ENCODE peak calls at places on chromosomes 5 and 9, in seven cellular contexts. E is IMR-90, Z is H9, M is H1, I is mesendoderm, J is neuronal stem cell, B is trophoblast cell. S is an unnamed sample.
A peak's percentile ranks its signal among the peaks of the same experiment; 100 is the strongest.

GRCh38 chr9:87643778-87644570 is 81.9 kb upstream of the CTSL start:
- DNase-seq in E (no peak), M (no peak), B (no peak), Z (peak; percentile 31), J (no peak), I (peak; percentile 38), S (no peak)

GRCh38 chr5:6356578-6357164 is 21.7 kb downstream of the MED10 start:
- DNase-seq in E (no peak), J (no peak), M (no peak), I (no peak), B (no peak), Z (peak; percentile 16), S (no peak)

GRCh38 chr5:83401122-83401620 is 70.4 kb upstream of the VCAN start:
- DNase-seq in I (no peak), Z (no peak), J (no peak), M (no peak), E (peak; percentile 10), B (no peak), S (peak; percentile 34)

GRCh38 chr5:120932480-120932879 is 468.4 kb downstream of the PRR16 start:
- DNase-seq in E (no peak), M (no peak), I (peak; percentile 12), B (no peak), J (no peak), Z (no peak), S (no peak)

GRCh38 chr5:27516437-27516836 is 478.1 kb upstream of the CDH9 start:
- DNase-seq in J (no peak), E (no peak), Z (no peak), I (no peak), B (no peak), M (no peak), S (no peak)

GRCh38 chr5:59593608-59594007 is 299.9 kb downstream of the PDE4D start:
- DNase-seq in I (no peak), M (no peak), E (no peak), Z (no peak), J (no peak), B (no peak), S (no peak)

GRCh38 chr5:172491481-172491880 is 37.2 kb upstream of the SH3PXD2B start:
- DNase-seq in M (no peak), J (no peak), E (no peak), I (no peak), Z (peak; percentile 5), B (no peak), S (no peak)

GRCh38 chr9:124792257-124792975 is 15.5 kb downstream of the OLFML2A start:
- DNase-seq in M (no peak), Z (no peak), I (no peak), B (no peak), E (no peak), J (no peak), S (no peak)

GRCh38 chr5:10046681-10047080 is 203.0 kb downstream of the ATPSCKMT start:
- DNase-seq in Z (no peak), I (no peak), M (no peak), E (no peak), J (no peak), B (no peak), S (no peak)

GRCh38 chr9:92966518-92966800 is 19.1 kb downstream of the FGD3 start:
- DNase-seq in E (no peak), J (no peak), Z (no peak), B (no peak), M (no peak), I (no peak), S (no peak)

GRCh38 chr5:148807845-148808244 is 18.6 kb upstream of the ADRB2 start:
- DNase-seq in B (no peak), J (no peak), M (no peak), Z (no peak), I (no peak), E (no peak), S (peak; percentile 53)

GRCh38 chr9:135471751-135472640 is 7.6 kb upstream of the PPP1R26 start:
- DNase-seq in J (peak; percentile 84), E (peak; percentile 15), Z (peak; percentile 53), I (no peak), B (peak; percentile 48), M (no peak), S (no peak)

GRCh38 chr5:65801332-65801731 is 79.3 kb downstream of the NLN start:
- DNase-seq in I (peak; percentile 23), J (peak; percentile 11), B (no peak), Z (no peak), M (no peak), E (peak; percentile 77), S (peak; percentile 61)

GRCh38 chr9:99104459-99105151 is at the start of gene TGFBR1:
- DNase-seq in I (peak; percentile 97), J (peak; percentile 96), Z (peak; percentile 96), E (peak; percentile 89), M (peak; percentile 80), B (peak; percentile 97), S (peak; percentile 91)

GRCh38 chr9:125486576-125486975 is 220.4 kb downstream of the MAPKAP1 start:
- DNase-seq in Z (no peak), B (no peak), M (no peak), J (no peak), E (no peak), I (no peak), S (no peak)

GRCh38 chr9:4515958-4516375 is 25.7 kb downstream of the SLC1A1 start:
- DNase-seq in Z (no peak), I (no peak), B (no peak), E (peak; percentile 15), M (no peak), J (no peak), S (no peak)

GRCh38 chr5:101860563-101860962 is 435.5 kb downstream of the SLCO4C1 start:
- DNase-seq in E (no peak), B (no peak), Z (no peak), J (no peak), M (no peak), I (no peak), S (no peak)

GRCh38 chr5:107812570-107813141 is 141.9 kb upstream of the EFNA5 start:
- DNase-seq in B (peak; percentile 56), M (no peak), I (no peak), J (no peak), Z (no peak), E (peak; percentile 86), S (peak; percentile 80)

GRCh38 chr9:36560813-36561212 is 11.9 kb upstream of the MELK start:
- DNase-seq in B (peak; percentile 83), Z (no peak), E (peak; percentile 40), I (peak; percentile 65), J (no peak), M (no peak), S (peak; percentile 20)

GRCh38 chr5:11251242-11251641 is 490.2 kb upstream of the DAP start:
- DNase-seq in J (peak; percentile 6), M (no peak), E (peak; percentile 21), I (peak; percentile 80), B (peak; percentile 98), Z (no peak), S (peak; percentile 15)

GRCh38 chr9:126001581-126002225 is 254.5 kb downstream of the PBX3 start:
- DNase-seq in Z (no peak), J (no peak), I (no peak), B (no peak), M (no peak), E (no peak), S (no peak)

GRCh38 chr5:62568800-62569432 is 9.7 kb upstream of the LRRC70 start:
- DNase-seq in J (no peak), M (peak; percentile 23), I (peak; percentile 91), Z (peak; percentile 50), B (peak; percentile 57), E (no peak), S (no peak)

DNA sequence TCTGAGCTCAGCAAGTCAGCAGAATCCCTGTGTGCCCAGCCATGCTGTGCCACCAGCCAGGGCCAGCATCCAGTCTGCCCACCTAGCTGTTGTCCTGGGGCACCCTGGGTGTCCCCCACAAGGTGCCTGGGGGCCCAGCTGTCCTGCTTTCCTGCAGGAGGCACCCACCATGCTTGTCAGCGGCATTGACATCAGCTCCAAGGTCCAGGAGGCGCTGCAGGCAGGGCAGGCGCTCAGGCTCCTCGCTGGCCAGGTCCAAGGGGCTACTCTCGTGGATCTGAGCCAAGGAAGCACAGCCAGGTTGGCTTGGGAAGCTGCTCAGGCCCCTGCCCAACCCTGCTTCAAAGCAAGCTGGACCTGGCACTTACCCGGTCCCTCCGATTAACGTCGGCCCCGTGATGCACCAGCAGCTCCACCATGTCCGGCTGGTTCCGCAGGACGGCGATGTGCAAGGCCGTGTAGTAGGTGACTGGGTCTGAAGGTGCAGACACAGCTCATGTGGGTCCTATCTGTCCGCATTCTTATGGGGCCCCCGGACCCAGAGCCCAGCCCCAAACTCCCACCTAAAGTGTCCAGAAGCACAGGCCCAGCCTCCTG is 2.8 kb downstream of the ASB6 start:
- DNase-seq in I (no peak), B (no peak), M (no peak), Z (no peak), E (no peak), J (no peak), S (no peak)
- H3K9ac ChIP-seq in I (no peak overlapping the region), B (no peak overlapping the region), M (no peak overlapping the region), Z (no peak overlapping the region), E (no peak overlapping the region), J (no peak overlapping the region), S (peak overlapping the region; percentile 92)

GRCh38 chr5:147223343-147223742 is 11.5 kb upstream of the STK32A start:
- DNase-seq in Z (no peak), I (no peak), J (no peak), B (no peak), M (no peak), E (no peak), S (no peak)
- H2BK5ac ChIP-seq in Z (no peak overlapping the region), I (no peak overlapping the region), J (no peak overlapping the region), B (no peak overlapping the region), M (no peak overlapping the region), E (no peak overlapping the region), S (no peak overlapping the region)

DNA sequence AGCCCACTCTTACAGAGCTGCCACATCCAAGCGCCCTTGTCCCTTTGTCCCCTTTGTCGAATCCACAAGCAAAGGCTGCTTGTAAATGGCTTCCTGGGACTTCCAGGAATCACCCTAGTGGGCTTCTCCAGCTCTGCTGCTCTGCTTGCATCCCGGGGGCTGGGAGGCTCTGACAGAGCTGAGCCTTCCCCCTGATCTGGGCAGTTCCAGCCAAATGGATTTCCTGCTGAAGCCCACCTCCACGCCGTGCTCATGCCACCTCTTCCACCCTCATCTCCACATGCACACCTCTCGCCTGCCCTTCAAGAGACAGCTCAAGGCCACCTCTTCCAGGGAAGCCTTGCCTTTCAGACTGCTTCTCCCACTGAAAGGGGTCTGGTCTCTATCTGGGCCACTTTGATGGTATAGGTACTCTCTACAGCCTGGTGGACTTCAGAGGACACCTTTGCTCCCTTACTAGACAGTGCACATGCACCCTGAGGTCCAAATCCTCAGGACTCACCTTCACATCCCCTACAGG is 106.2 kb downstream of the LHFPL2 start:
- DNase-seq in B (no peak), M (no peak), J (no peak), I (peak; percentile 54), E (no peak), Z (no peak), S (no peak)
- H3K9ac ChIP-seq in B (no peak overlapping the region), M (no peak overlapping the region), J (no peak overlapping the region), I (no peak overlapping the region), E (no peak overlapping the region), Z (no peak overlapping the region), S (no peak overlapping the region)

GRCh38 chr5:137440800-137441199 is 58.3 kb downstream of the SPOCK1 start:
- DNase-seq in B (no peak), Z (no peak), J (no peak), E (no peak), M (no peak), I (no peak), S (no peak)

GRCh38 chr5:137442660-137443059 is 56.5 kb downstream of the SPOCK1 start:
- DNase-seq in J (no peak), Z (no peak), M (no peak), E (no peak), B (no peak), I (no peak), S (no peak)

GRCh38 chr5:137438932-137439331 is 60.2 kb downstream of the SPOCK1 start:
- DNase-seq in B (no peak), E (no peak), M (no peak), Z (no peak), J (no peak), I (no peak), S (no peak)

GRCh38 chr5:137439645-137440044 is 59.5 kb downstream of the SPOCK1 start:
- DNase-seq in B (no peak), J (no peak), M (no peak), I (peak; percentile 7), E (no peak), Z (no peak), S (no peak)
- H2BK5ac ChIP-seq in B (no peak overlapping the region), J (no peak overlapping the region), M (no peak overlapping the region), I (no peak overlapping the region), E (no peak overlapping the region), Z (no peak overlapping the region), S (no peak overlapping the region)

S was measured in mesenchymal stem cell.